ENCODE peak calls at places on chromosomes 11 and 22, in ten cellular contexts. One of them, this sample, is unnamed.

GRCh38 chr11:18669211-18669593 is 29.4 kb upstream of the TMEM86A start:
- DNase-seq in heart left ventricle: no peak
- DNase-seq in activated CD4-positive, CD25-positive, alpha-beta regulatory T cell treated with anti-CD3 and anti-CD28 coated beads, Interleukin-2, amount 50 U/mL, for 72 hours: no peak
- DNase-seq in neural progenitor cell: no peak
- DNase-seq in upper lobe of right lung: no peak
- DNase-seq in T follicular helper cell: no peak
- DNase-seq in amygdala: no peak
- DNase-seq in ACHN: no peak
- DNase-seq in EH: peak
- DNase-seq in aorta: no peak
- DNase-seq in this sample: no peak

GRCh38 chr11:110376711-110377324 is 52.9 kb upstream of the FDX1 start:
- DNase-seq in activated CD4-positive, CD25-positive, alpha-beta regulatory T cell treated with anti-CD3 and anti-CD28 coated beads, Interleukin-2, amount 50 U/mL, for 72 hours: no peak
- DNase-seq in aorta: no peak
- DNase-seq in heart left ventricle: peak
- DNase-seq in EH: peak
- DNase-seq in amygdala: peak
- DNase-seq in neural progenitor cell: peak
- DNase-seq in ACHN: peak
- DNase-seq in upper lobe of right lung: peak
- DNase-seq in T follicular helper cell: no peak
- DNase-seq in this sample: peak

GRCh38 chr11:126408496-126408895 is 53.0 kb downstream of the ST3GAL4 start:
- DNase-seq in upper lobe of right lung: no peak
- DNase-seq in heart left ventricle: no peak
- DNase-seq in EH: no peak
- DNase-seq in ACHN: no peak
- DNase-seq in T follicular helper cell: no peak
- DNase-seq in activated CD4-positive, CD25-positive, alpha-beta regulatory T cell treated with anti-CD3 and anti-CD28 coated beads, Interleukin-2, amount 50 U/mL, for 72 hours: no peak
- DNase-seq in aorta: peak
- DNase-seq in neural progenitor cell: no peak
- DNase-seq in amygdala: no peak
- DNase-seq in this sample: no peak

GRCh38 chr11:74322667-74323066 is 11.2 kb upstream of the P4HA3 start:
- DNase-seq in activated CD4-positive, CD25-positive, alpha-beta regulatory T cell treated with anti-CD3 and anti-CD28 coated beads, Interleukin-2, amount 50 U/mL, for 72 hours: no peak
- DNase-seq in amygdala: no peak
- DNase-seq in neural progenitor cell: no peak
- DNase-seq in heart left ventricle: peak
- DNase-seq in upper lobe of right lung: no peak
- DNase-seq in EH: peak
- DNase-seq in ACHN: no peak
- DNase-seq in aorta: peak
- DNase-seq in T follicular helper cell: no peak
- DNase-seq in this sample: no peak

GRCh38 chr22:39431821-39432251 is 25.0 kb upstream of the MGAT3 start:
- DNase-seq in activated CD4-positive, CD25-positive, alpha-beta regulatory T cell treated with anti-CD3 and anti-CD28 coated beads, Interleukin-2, amount 50 U/mL, for 72 hours: no peak
- DNase-seq in EH: peak
- DNase-seq in ACHN: no peak
- DNase-seq in heart left ventricle: peak
- DNase-seq in T follicular helper cell: no peak
- DNase-seq in amygdala: no peak
- DNase-seq in aorta: peak
- DNase-seq in neural progenitor cell: no peak
- DNase-seq in upper lobe of right lung: no peak
- DNase-seq in this sample: no peak

GRCh38 chr11:111840143-111840542 is 31.2 kb downstream of the ALG9 start:
- DNase-seq in amygdala: no peak
- DNase-seq in heart left ventricle: no peak
- DNase-seq in activated CD4-positive, CD25-positive, alpha-beta regulatory T cell treated with anti-CD3 and anti-CD28 coated beads, Interleukin-2, amount 50 U/mL, for 72 hours: no peak
- DNase-seq in neural progenitor cell: peak
- DNase-seq in T follicular helper cell: no peak
- DNase-seq in aorta: no peak
- DNase-seq in EH: peak
- DNase-seq in ACHN: no peak
- DNase-seq in upper lobe of right lung: no peak
- DNase-seq in this sample: no peak

GRCh38 chr11:62879554-62879953 is 1.1 kb upstream of the SLC3A2 start:
- DNase-seq in T follicular helper cell: no peak
- DNase-seq in heart left ventricle: no peak
- DNase-seq in amygdala: peak
- DNase-seq in aorta: no peak
- DNase-seq in upper lobe of right lung: no peak
- DNase-seq in ACHN: no peak
- DNase-seq in neural progenitor cell: no peak
- DNase-seq in EH: peak
- DNase-seq in activated CD4-positive, CD25-positive, alpha-beta regulatory T cell treated with anti-CD3 and anti-CD28 coated beads, Interleukin-2, amount 50 U/mL, for 72 hours: no peak
- DNase-seq in this sample: no peak

GRCh38 chr11:75490221-75491181 is 35.2 kb downstream of the GDPD5 start:
- DNase-seq in T follicular helper cell: no peak
- DNase-seq in ACHN: peak
- DNase-seq in neural progenitor cell: no peak
- DNase-seq in amygdala: no peak
- DNase-seq in heart left ventricle: no peak
- DNase-seq in aorta: no peak
- DNase-seq in upper lobe of right lung: no peak
- DNase-seq in EH: peak
- DNase-seq in activated CD4-positive, CD25-positive, alpha-beta regulatory T cell treated with anti-CD3 and anti-CD28 coated beads, Interleukin-2, amount 50 U/mL, for 72 hours: no peak
- DNase-seq in this sample: no peak

GRCh38 chr11:96530473-96530872 is 140.7 kb downstream of the JRKL start:
- DNase-seq in activated CD4-positive, CD25-positive, alpha-beta regulatory T cell treated with anti-CD3 and anti-CD28 coated beads, Interleukin-2, amount 50 U/mL, for 72 hours: no peak
- DNase-seq in neural progenitor cell: no peak
- DNase-seq in upper lobe of right lung: no peak
- DNase-seq in heart left ventricle: no peak
- DNase-seq in EH: no peak
- DNase-seq in aorta: no peak
- DNase-seq in ACHN: no peak
- DNase-seq in T follicular helper cell: no peak
- DNase-seq in amygdala: no peak
- DNase-seq in this sample: no peak

GRCh38 chr11:32658639-32659406 is 75.2 kb downstream of the EIF3M start:
- DNase-seq in aorta: no peak
- DNase-seq in upper lobe of right lung: no peak
- DNase-seq in activated CD4-positive, CD25-positive, alpha-beta regulatory T cell treated with anti-CD3 and anti-CD28 coated beads, Interleukin-2, amount 50 U/mL, for 72 hours: no peak
- DNase-seq in neural progenitor cell: no peak
- DNase-seq in ACHN: no peak
- DNase-seq in T follicular helper cell: no peak
- DNase-seq in heart left ventricle: no peak
- DNase-seq in EH: peak
- DNase-seq in amygdala: no peak
- DNase-seq in this sample: no peak

GRCh38 chr11:44223261-44223660 is 86.7 kb downstream of the ALX4 start:
- DNase-seq in activated CD4-positive, CD25-positive, alpha-beta regulatory T cell treated with anti-CD3 and anti-CD28 coated beads, Interleukin-2, amount 50 U/mL, for 72 hours: no peak
- DNase-seq in ACHN: peak
- DNase-seq in neural progenitor cell: no peak
- DNase-seq in aorta: no peak
- DNase-seq in amygdala: no peak
- DNase-seq in upper lobe of right lung: no peak
- DNase-seq in EH: peak
- DNase-seq in T follicular helper cell: no peak
- DNase-seq in heart left ventricle: no peak
- DNase-seq in this sample: no peak

GRCh38 chr22:39943941-39944624 is 16.1 kb upstream of the TMA7B start:
- DNase-seq in heart left ventricle: no peak
- DNase-seq in EH: no peak
- DNase-seq in amygdala: no peak
- DNase-seq in T follicular helper cell: no peak
- DNase-seq in upper lobe of right lung: no peak
- DNase-seq in neural progenitor cell: no peak
- DNase-seq in ACHN: no peak
- DNase-seq in aorta: no peak
- DNase-seq in activated CD4-positive, CD25-positive, alpha-beta regulatory T cell treated with anti-CD3 and anti-CD28 coated beads, Interleukin-2, amount 50 U/mL, for 72 hours: no peak
- DNase-seq in this sample: no peak

GRCh38 chr11:74673956-74674355 is 57.3 kb downstream of the CHRDL2 start:
- DNase-seq in aorta: no peak
- DNase-seq in upper lobe of right lung: no peak
- DNase-seq in heart left ventricle: no peak
- DNase-seq in amygdala: peak
- DNase-seq in ACHN: no peak
- DNase-seq in neural progenitor cell: no peak
- DNase-seq in EH: no peak
- DNase-seq in activated CD4-positive, CD25-positive, alpha-beta regulatory T cell treated with anti-CD3 and anti-CD28 coated beads, Interleukin-2, amount 50 U/mL, for 72 hours: no peak
- DNase-seq in T follicular helper cell: no peak
- DNase-seq in this sample: no peak

GRCh38 chr11:70825893-70826540 is 426.4 kb downstream of the SHANK2 start:
- DNase-seq in activated CD4-positive, CD25-positive, alpha-beta regulatory T cell treated with anti-CD3 and anti-CD28 coated beads, Interleukin-2, amount 50 U/mL, for 72 hours: no peak
- DNase-seq in EH: no peak
- DNase-seq in heart left ventricle: peak
- DNase-seq in aorta: no peak
- DNase-seq in amygdala: no peak
- DNase-seq in T follicular helper cell: no peak
- DNase-seq in ACHN: no peak
- DNase-seq in neural progenitor cell: no peak
- DNase-seq in upper lobe of right lung: no peak
- DNase-seq in this sample: no peak

This sample was measured in Caki2.